ENCODE peak calls at places on chromosome 6, in four cellular contexts. C is mucosa of descending colon, O is gastrocnemius medialis, D is tibial nerve. T is an unnamed sample. For H3K9me3, the result is how much of the 10 kb centered on the place peaks cover.

GRCh38 chr6:44004136-44004535 is 123.1 kb downstream of the MRPL14 start:
- DNase-seq in C (no peak), O (no peak), D (no peak), T (no peak)

GRCh38 chr6:159943101-159943632 is 25.7 kb upstream of the IGF2R start:
- DNase-seq in C (no peak), O (peak), D (no peak), T (no peak)

GRCh38 chr6:43939281-43940070 is 169.5 kb downstream of the VEGFA start:
- DNase-seq in C (no peak), O (no peak), D (no peak), T (no peak)

GRCh38 chr6:77292564-77293546 is 170.4 kb downstream of the HTR1B start:
- DNase-seq in C (no peak), O (no peak), D (no peak), T (no peak)

GRCh38 chr6:1597924-1598323 is 11.8 kb upstream of the FOXC1 start:
- DNase-seq in C (no peak), O (no peak), D (no peak), T (no peak)

GRCh38 chr6:99613705-99614429 is 7.2 kb downstream of the PRDM13 start:
- DNase-seq in C (no peak), O (no peak), D (no peak), T (no peak)

GRCh38 chr6:157985378-157986155 is 3.9 kb downstream of the SYNJ2 start:
- DNase-seq in C (peak), O (no peak), D (no peak), T (no peak)

GRCh38 chr6:111406200-111406711 is 76.8 kb downstream of the REV3L start:
- DNase-seq in C (no peak), O (no peak), D (no peak), T (no peak)

GRCh38 chr6:14763139-14763538 is 482.7 kb upstream of the JARID2 start:
- DNase-seq in C (no peak), O (no peak), D (no peak), T (no peak)

GRCh38 chr6:108002365-108003221 is 44.6 kb upstream of the SEC63 start:
- DNase-seq in C (peak), O (no peak), D (no peak), T (no peak)

GRCh38 chr6:140846518-140847277 is 1286.0 kb upstream of the GJE1 start:
- DNase-seq in C (no peak), O (no peak), D (no peak), T (no peak)

GRCh38 chr6:13068558-13069210 is 259.7 kb downstream of the TBC1D7 start:
- DNase-seq in C (no peak), O (no peak), D (no peak), T (no peak)

GRCh38 chr6:6788394-6789020 is 200.0 kb downstream of the LY86 start:
- DNase-seq in C (peak), O (peak), D (no peak), T (no peak)

GRCh38 chr6:46917002-46917401 is 4.7 kb downstream of the ADGRF5 start:
- DNase-seq in C (no peak), O (no peak), D (no peak), T (no peak)

GRCh38 chr6:44053760-44054556 is 73.3 kb downstream of the MRPL14 start:
- DNase-seq in C (no peak), O (no peak), D (no peak), T (no peak)

GRCh38 chr6:35742842-35743241 is 6.0 kb downstream of the ARMC12 start:
- DNase-seq in C (no peak), O (no peak), D (no peak), T (no peak)

GRCh38 chr6:144320746-144321145 is 35.6 kb downstream of the UTRN start:
- DNase-seq in C (no peak), O (no peak), D (no peak), T (no peak)

GRCh38 chr6:28485482-28485881 is 30.1 kb downstream of the GPX6 start:
- DNase-seq in C (no peak), O (no peak), D (no peak), T (no peak)

GRCh38 chr6:167661456-167662103 is 165.1 kb upstream of the AFDN start:
- DNase-seq in C (peak), O (no peak), D (no peak), T (no peak)
- H3K9me3 ChIP-seq in C (under half), O (under half), D (under half), T (under half)

DNA sequence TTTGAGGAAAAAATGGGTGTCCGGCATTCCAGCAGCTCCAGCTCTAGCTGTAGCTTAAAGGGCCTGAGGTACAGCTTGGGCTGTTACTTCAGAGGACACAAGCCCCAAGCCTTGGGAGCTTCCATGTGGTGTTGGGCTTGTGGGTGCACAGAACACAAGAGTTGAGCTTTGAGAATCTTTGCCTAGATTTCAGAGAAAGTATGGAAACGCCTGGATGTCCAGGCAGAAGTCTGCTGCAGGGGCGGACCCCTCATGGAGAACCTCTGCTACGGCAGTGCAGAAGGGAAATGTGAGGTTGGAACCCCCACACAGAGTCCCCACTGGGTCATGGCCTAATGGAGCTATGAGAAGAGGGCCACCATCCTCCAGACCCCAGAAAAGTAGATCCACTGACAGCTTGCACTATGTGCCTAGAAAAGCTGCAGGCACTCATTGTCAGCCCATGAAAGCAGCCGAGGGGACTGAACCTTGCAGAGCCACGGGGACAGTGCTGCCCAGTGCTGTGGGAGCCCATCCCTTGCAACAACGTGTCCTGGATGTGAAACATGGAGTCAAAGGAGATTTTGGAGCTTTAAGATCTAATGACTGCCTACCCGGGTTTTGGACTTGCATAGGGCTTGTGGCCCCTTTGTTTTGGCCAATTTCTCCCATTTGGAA is 90.6 kb downstream of the QKI start:
- DNase-seq in C (no peak), O (no peak), D (no peak), T (no peak)
- H3K9me3 ChIP-seq in C (under half), O (under half), D (under half), T (under half)

DNA sequence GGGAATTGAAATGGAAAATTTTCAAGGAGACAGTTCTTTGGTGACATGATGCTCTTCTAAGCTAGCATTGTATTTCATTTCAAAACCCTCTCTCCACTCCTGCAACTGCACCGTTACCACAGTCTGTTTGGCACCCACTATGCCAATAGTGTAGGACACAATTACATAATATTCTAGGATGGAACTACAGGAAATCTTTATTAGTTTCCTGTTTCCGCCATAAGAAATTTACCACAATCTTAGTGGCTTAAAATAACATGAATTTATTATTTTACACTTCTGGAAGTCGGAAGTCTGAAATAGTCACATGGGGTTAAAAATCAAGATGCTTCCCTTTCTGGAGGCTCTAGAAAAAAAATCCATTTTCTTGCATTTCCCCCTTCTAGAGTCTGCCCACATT is 733.1 kb downstream of the HDGFL1 start:
- DNase-seq in C (no peak), O (no peak), D (no peak), T (no peak)
- H3K9me3 ChIP-seq in C (under half), O (under half), D (under half), T (under half)

GRCh38 chr6:4873928-4874327 is 97.7 kb downstream of the CDYL start:
- DNase-seq in C (no peak), O (no peak), D (no peak), T (no peak)
- H3K9me3 ChIP-seq in C (under half), O (under half), D (under half), T (under half)

GRCh38 chr6:169981969-169982368 is 230.5 kb downstream of the ERMARD start:
- DNase-seq in C (no peak), O (no peak), D (no peak), T (no peak)

GRCh38 chr6:169982461-169983386 is 231.3 kb downstream of the ERMARD start:
- DNase-seq in C (no peak), O (no peak), D (no peak), T (no peak)

GRCh38 chr6:169979873-169980440 is 228.5 kb downstream of the ERMARD start:
- DNase-seq in C (no peak), O (no peak), D (no peak), T (no peak)

GRCh38 chr6:169981051-169981450 is 229.6 kb downstream of the ERMARD start:
- DNase-seq in C (no peak), O (no peak), D (no peak), T (no peak)

DNA sequence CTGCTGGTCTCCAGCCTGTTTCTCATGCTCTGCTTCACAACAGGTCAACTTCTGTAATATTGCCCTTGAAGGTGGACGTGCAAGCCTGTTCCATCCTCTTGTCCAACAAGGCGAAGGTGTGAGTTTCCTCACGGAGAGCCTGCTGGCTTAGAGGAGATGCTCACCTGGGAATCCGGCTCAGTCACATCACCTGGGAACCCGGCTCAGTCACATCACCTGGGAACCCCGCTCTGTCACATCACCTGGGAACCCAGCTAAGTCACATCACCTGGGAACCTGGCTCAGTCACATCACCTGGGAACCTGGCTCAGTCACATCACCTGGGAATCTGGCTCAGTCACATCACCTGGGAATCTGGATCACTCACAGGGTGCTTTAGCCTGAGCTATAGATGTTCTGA is 230.1 kb downstream of the ERMARD start:
- DNase-seq in C (no peak), O (no peak), D (no peak), T (no peak)
- H3K9me3 ChIP-seq in C (under half), O (under half), D (under half), T (under half)

GRCh38 chr6:164108869-164109769 is 694.6 kb downstream of the QKI start:
- DNase-seq in C (peak), O (peak), D (no peak), T (no peak)
- H3K9me3 ChIP-seq in C (half or more), O (under half), D (under half), T (under half)

GRCh38 chr6:122931916-122932315 is 64.1 kb upstream of the CLVS2 start:
- DNase-seq in C (no peak), O (no peak), D (no peak), T (no peak)

DNA sequence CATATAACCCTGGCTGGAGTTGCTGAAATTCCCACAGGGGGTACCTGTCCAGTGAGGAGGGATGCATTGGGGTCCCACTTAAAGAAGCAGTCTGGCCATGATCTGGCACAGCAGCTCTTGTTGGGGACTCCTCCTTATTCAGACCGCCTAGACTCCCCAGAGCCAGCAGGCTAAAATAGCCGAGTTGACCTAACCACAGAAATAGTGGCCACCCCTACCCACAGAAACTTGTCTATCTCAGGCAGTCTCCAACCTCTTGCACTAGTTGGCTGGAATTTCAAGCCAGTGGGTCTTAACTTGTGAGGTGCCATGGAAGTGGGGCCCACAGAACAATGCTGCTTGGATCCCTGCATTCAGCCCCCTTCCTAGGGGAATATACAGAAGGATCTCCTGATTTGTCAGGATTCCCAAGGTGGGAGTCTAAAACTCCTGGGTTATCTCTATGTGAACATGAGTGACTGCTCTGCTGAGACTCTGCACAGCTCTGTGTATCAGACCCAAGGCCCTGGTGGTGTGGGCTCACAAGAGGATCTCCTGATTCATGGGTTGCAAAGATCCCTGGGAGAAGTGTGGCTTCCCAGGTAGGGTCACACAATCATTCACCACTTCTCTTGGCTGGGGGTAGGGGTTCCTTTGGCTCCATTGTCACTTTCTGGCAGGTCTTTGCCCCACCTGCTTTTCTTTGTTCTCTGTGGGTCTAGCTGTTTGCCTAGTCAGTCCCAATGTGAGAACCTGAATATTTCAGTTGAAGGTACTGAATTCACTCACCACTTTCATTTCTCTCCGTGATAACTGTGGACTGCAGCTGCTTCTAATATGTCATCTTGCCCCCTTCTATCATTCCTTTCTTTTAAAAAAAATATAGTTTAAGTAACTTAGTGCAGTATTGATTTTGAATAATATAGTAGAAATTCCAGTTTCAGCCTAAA is 65.5 kb upstream of the CLVS2 start:
- DNase-seq in C (no peak), O (no peak), D (no peak), T (no peak)
- H3K9me3 ChIP-seq in C (under half), O (under half), D (under half), T (under half)